ENCODE peak calls at places on chromosome 1, in eight cellular contexts. K is osteoblast, P is prostate gland, B is K562, X is psoas muscle, G is pancreas, T is esophagus squamous epithelium, C is gastrocnemius medialis. Z is an unnamed sample.

GRCh38 chr1:2374260-2375155 is 16.8 kb downstream of the MORN1 start:
- DNase-seq in K (peak; percentile 51), P (no peak), B (no peak), X (no peak), G (peak; percentile 9), T (no peak), C (no peak), Z (no peak)

GRCh38 chr1:119688810-119689209 is 22.9 kb upstream of the PHGDH start:
- DNase-seq in K (no peak), P (peak; percentile 11), B (no peak), X (no peak), G (no peak), T (no peak), C (no peak), Z (no peak)

GRCh38 chr1:76463278-76463677 is 388.7 kb downstream of the ST6GALNAC3 start:
- DNase-seq in K (no peak), P (no peak), B (no peak), X (no peak), G (no peak), T (no peak), C (no peak), Z (no peak)

GRCh38 chr1:58652351-58653184 is 47.3 kb downstream of the MYSM1 start:
- DNase-seq in K (peak; percentile 69), P (peak; percentile 77), B (peak; percentile 72), X (peak; percentile 27), G (peak; percentile 31), T (no peak), C (peak; percentile 43), Z (peak; percentile 64)

GRCh38 chr1:45221716-45222115 is 15.3 kb upstream of the ZSWIM5 start:
- DNase-seq in K (peak; percentile 96), P (no peak), B (no peak), X (no peak), G (no peak), T (no peak), C (no peak), Z (no peak)

GRCh38 chr1:213623103-213623581 is 364.6 kb upstream of the PROX1 start:
- DNase-seq in K (no peak), P (no peak), B (no peak), X (no peak), G (no peak), T (no peak), C (peak; percentile 18), Z (no peak)

GRCh38 chr1:149843302-149844041 is 55.9 kb upstream of the BOLA1 start:
- DNase-seq in K (peak; percentile 11), P (peak; percentile 4), B (no peak), X (no peak), G (no peak), T (no peak), C (no peak), Z (no peak)

GRCh38 chr1:158199840-158200239 is 19.1 kb downstream of the CD1D start:
- DNase-seq in K (no peak), P (no peak), B (no peak), X (no peak), G (no peak), T (no peak), C (no peak), Z (no peak)

GRCh38 chr1:236063919-236064673 is 794 bp downstream of the NID1 start:
- DNase-seq in K (peak; percentile 94), P (peak; percentile 12), B (no peak), X (peak; percentile 55), G (peak; percentile 49), T (no peak), C (peak; percentile 31), Z (peak; percentile 36)

GRCh38 chr1:234598974-234599616 is 10.9 kb downstream of the IRF2BP2 start:
- DNase-seq in K (peak; percentile 88), P (no peak), B (no peak), X (peak; percentile 38), G (no peak), T (no peak), C (peak; percentile 68), Z (no peak)

GRCh38 chr1:234595899-234596298 is 14.1 kb downstream of the IRF2BP2 start:
- DNase-seq in K (no peak), P (no peak), B (no peak), X (no peak), G (no peak), T (no peak), C (no peak), Z (no peak)

GRCh38 chr1:234600418-234601216 is 9.4 kb downstream of the IRF2BP2 start:
- DNase-seq in K (no peak), P (no peak), B (no peak), X (no peak), G (peak; percentile 49), T (no peak), C (no peak), Z (no peak)

GRCh38 chr1:234599617-234600417 is 10.2 kb downstream of the IRF2BP2 start:
- DNase-seq in K (peak; percentile 95), P (peak; percentile 80), B (peak; percentile 86), X (peak; percentile 91), G (peak; percentile 92), T (peak; percentile 63), C (peak; percentile 94), Z (peak; percentile 82)

DNA sequence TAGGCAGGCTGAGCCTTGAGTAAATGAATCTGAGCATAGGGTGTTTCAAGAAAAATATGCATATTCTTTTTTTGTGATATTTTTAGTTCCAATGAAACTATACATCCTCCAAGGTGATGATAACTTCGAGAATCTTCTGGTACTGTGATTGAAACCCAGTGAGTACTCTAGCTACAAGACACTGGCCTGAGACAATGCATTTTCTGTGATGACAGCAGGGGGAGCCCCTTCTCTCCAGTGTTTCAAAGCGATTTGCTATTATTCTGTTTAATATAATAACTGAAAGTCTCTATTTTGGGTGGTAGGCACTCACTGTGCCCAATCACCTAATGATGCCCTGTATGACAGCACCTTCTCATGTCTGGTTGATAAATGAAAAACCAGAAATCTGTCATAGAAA is 12.1 kb downstream of the IRF2BP2 start:
- DNase-seq in K (peak; percentile 69), P (no peak), B (peak; percentile 60), X (no peak), G (no peak), T (no peak), C (no peak), Z (no peak)
- H3K4me1 ChIP-seq in K (peaks cover 39% of the 10 kb centered on the region), P (peaks cover 7% of the 10 kb centered on the region), B (peaks cover 21% of the 10 kb centered on the region), X (peaks cover 41% of the 10 kb centered on the region), G (peaks cover 30% of the 10 kb centered on the region), T (peaks cover 50% of the 10 kb centered on the region), C (peaks cover 37% of the 10 kb centered on the region), Z (peaks cover 23% of the 10 kb centered on the region)

GRCh38 chr1:218362418-218363076 is 17.4 kb downstream of the TGFB2 start:
- DNase-seq in K (no peak), P (no peak), B (no peak), X (no peak), G (no peak), T (no peak), C (no peak), Z (no peak)
- H3K4me1 ChIP-seq in K (peaks cover 26% of the 10 kb centered on the region), P (no peaks in the 10 kb centered on the region), B (no peaks in the 10 kb centered on the region), X (peaks cover 43% of the 10 kb centered on the region), G (no peaks in the 10 kb centered on the region), T (peaks cover 21% of the 10 kb centered on the region), C (peaks cover 56% of the 10 kb centered on the region), Z (peaks cover 8% of the 10 kb centered on the region)

DNA sequence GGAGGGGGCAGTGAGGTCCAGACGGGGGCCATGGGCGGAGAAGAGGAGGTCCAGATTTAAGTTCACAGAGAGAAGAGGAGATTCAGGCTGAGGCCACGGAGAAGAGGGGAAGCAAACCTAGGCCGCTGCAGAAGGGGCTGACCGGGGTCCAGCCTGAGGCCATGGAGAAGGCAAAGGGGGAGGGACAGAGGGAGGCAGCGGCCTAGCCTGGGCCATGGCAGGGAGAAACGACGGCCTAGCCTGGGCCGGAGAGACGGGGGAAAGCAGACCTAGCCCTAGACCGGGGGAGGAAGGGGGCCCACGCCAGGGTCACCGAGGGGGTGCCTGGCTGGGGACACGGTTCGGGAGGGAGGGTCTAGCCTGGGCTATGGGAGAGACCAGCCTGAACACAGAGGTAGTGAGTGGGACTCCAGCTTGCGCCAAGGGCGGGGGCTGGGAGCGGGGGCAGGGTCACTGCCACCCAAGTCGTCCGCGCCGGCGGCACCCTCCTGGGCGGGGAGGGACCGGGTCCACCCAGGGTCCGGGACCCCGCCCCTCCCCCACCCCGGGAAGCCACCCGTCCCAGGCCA is 462 bp downstream of the CAPZB start:
- DNase-seq in K (peak; percentile 92), P (no peak), B (peak; percentile 95), X (no peak), G (no peak), T (no peak), C (peak; percentile 32), Z (no peak)
- H3K4me1 ChIP-seq in K (peaks cover 44% of the 10 kb centered on the region), P (peaks cover 44% of the 10 kb centered on the region), B (peaks cover 44% of the 10 kb centered on the region), X (peaks cover 59% of the 10 kb centered on the region), G (no peaks in the 10 kb centered on the region), T (peaks cover 77% of the 10 kb centered on the region), C (peaks cover 59% of the 10 kb centered on the region), Z (peaks cover 23% of the 10 kb centered on the region)

DNA sequence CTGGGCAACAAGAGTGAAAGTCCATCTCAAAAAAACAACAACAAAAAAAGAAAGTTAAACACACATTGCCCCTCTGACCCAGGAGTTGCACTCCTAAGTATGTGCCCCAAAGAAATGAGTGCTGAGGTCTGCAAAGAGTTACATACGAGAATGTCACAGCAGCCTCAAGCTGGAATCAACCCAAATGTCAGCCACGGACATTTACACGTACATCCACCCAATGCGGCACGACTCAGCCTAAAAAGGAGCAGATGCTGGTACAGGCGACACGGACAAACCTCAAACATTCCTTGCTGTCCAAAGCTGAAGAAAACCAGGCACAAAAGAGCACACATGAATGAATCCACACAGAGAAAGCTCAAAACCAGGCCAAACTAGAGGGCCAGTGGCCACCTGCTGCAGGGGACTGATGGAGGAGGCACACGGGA is 46.8 kb upstream of the ECE1 start:
- DNase-seq in K (no peak), P (no peak), B (no peak), X (no peak), G (no peak), T (no peak), C (no peak), Z (no peak)
- H3K4me1 ChIP-seq in K (peaks cover 44% of the 10 kb centered on the region), P (peaks cover 79% of the 10 kb centered on the region), B (peaks cover 24% of the 10 kb centered on the region), X (peaks cover 65% of the 10 kb centered on the region), G (peaks cover 86% of the 10 kb centered on the region), T (peaks cover 100% of the 10 kb centered on the region), C (peaks cover 44% of the 10 kb centered on the region), Z (peaks cover 54% of the 10 kb centered on the region)

DNA sequence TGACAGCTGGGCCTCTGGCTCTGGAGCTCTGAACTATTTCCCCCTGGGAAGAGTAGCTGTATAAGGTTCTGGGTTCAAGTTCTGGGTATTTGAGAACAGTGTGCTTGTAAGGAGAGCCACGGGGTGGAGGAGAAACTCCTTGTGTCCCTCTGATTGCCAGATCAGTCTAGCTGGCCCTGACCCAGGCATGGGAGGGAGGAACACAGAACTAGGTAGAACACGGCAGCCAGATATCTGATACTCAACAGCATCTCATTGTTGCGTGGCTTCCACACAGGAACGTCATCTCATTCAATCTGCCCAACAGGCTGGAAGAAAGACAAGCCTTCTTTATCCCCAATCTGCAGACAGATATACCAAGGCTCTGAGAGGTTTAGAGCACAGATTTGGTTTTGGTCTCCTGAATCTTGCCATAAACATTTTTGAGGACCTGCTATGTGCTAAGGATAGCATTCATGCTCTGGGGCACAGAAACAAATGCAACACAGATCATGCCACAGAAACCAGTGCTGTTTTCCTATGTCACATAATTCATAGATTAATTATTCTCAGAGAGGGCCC is 83.8 kb downstream of the PLXNA2 start:
- DNase-seq in K (no peak), P (no peak), B (no peak), X (peak; percentile 74), G (no peak), T (no peak), C (peak; percentile 93), Z (no peak)
- H3K4me1 ChIP-seq in K (peaks cover 19% of the 10 kb centered on the region), P (no peaks in the 10 kb centered on the region), B (peaks cover 30% of the 10 kb centered on the region), X (peaks cover 97% of the 10 kb centered on the region), G (peaks cover 8% of the 10 kb centered on the region), T (peaks cover 74% of the 10 kb centered on the region), C (peaks cover 90% of the 10 kb centered on the region), Z (peaks cover 31% of the 10 kb centered on the region)